ENCODE peak calls at places on chromosomes 6 and 20, in nine cellular contexts. H is PC-9; C is activated T-cell treated with anti-CD3 and anti-CD28 coated beads, Interleukin-2, amount 50 U/mL, for 72 hours; D is OCI-LY7; T is hypothalamus; G is GM20000; K is HTR-8/SVneo; M is stromal cell of bone marrow; P is upper lobe of right lung. S is an unnamed sample.

GRCh38 chr20:20003088-20003954 is 13.8 kb upstream of the NAA20 start:
- DNase-seq in G (peak; percentile 40), C (peak; percentile 31), D (no peak), H (no peak), T (no peak), P (no peak), K (no peak), M (no peak), S (no peak)

GRCh38 chr6:25637946-25638345 is 14.1 kb upstream of the SCGN start:
- DNase-seq in H (no peak), M (no peak), P (no peak), G (no peak), D (peak; percentile 5), K (no peak), C (no peak), T (no peak), S (no peak)

GRCh38 chr6:1316482-1317220 is 4.8 kb downstream of the FOXQ1 start:
- DNase-seq in T (no peak), G (peak; percentile 42), D (no peak), P (peak; percentile 71), C (no peak), H (peak; percentile 46), K (no peak), M (no peak), S (no peak)

GRCh38 chr20:48758206-48758820 is 69.5 kb downstream of the PREX1 start:
- DNase-seq in C (peak; percentile 36), G (no peak), D (no peak), H (no peak), K (no peak), T (no peak), P (no peak), M (no peak), S (no peak)

GRCh38 chr20:53806683-53807401 is 213.2 kb upstream of the ZNF217 start:
- DNase-seq in P (no peak), M (no peak), G (no peak), H (no peak), K (no peak), C (no peak), T (no peak), D (no peak), S (no peak)

GRCh38 chr20:63819224-63819917 is 11.7 kb downstream of the ZBTB46 start:
- DNase-seq in P (no peak), K (no peak), T (no peak), C (no peak), D (no peak), H (no peak), M (peak; percentile 13), G (no peak), S (no peak)

GRCh38 chr20:38134427-38135281 is 30.4 kb downstream of the TGM2 start:
- DNase-seq in D (no peak), H (peak; percentile 96), M (no peak), K (peak; percentile 88), G (no peak), P (peak; percentile 20), C (no peak), T (no peak), S (no peak)

GRCh38 chr20:36304786-36305495 is 1.2 kb upstream of the DLGAP4 start:
- DNase-seq in M (no peak), P (no peak), C (no peak), K (no peak), T (no peak), H (no peak), D (no peak), G (no peak), S (no peak)

GRCh38 chr20:21161926-21162325 is 36.0 kb downstream of the KIZ start:
- DNase-seq in P (no peak), M (no peak), K (no peak), H (no peak), T (no peak), G (no peak), C (no peak), D (no peak), S (no peak)

GRCh38 chr6:10381133-10381829 is 33.6 kb downstream of the TFAP2A start:
- DNase-seq in T (no peak), H (no peak), C (no peak), P (no peak), K (no peak), G (no peak), M (no peak), D (no peak), S (no peak)

GRCh38 chr20:24742989-24743388 is 206.1 kb upstream of the CST7 start:
- DNase-seq in K (no peak), G (no peak), P (no peak), D (no peak), C (no peak), H (no peak), T (no peak), M (no peak), S (no peak)

GRCh38 chr6:142856607-142856856 is 88.4 kb downstream of the HIVEP2 start:
- DNase-seq in H (no peak), K (no peak), P (no peak), M (no peak), D (no peak), G (no peak), C (no peak), T (no peak), S (no peak)

GRCh38 chr6:118705799-118706481 is 54.5 kb upstream of the CEP85L start:
- DNase-seq in H (peak; percentile 75), G (peak; percentile 44), C (peak; percentile 32), P (no peak), K (peak; percentile 51), M (no peak), T (no peak), D (no peak), S (no peak)

GRCh38 chr6:112296122-112296521 is 41.8 kb upstream of the LAMA4 start:
- DNase-seq in P (no peak), H (peak; percentile 76), C (no peak), G (peak; percentile 20), D (peak; percentile 1), K (peak; percentile 40), M (peak; percentile 65), T (no peak), S (no peak)

GRCh38 chr6:21033575-21034026 is 499.3 kb downstream of the CDKAL1 start:
- DNase-seq in T (no peak), G (no peak), H (no peak), P (no peak), K (no peak), M (peak; percentile 83), D (no peak), C (no peak), S (no peak)

GRCh38 chr6:131250121-131250520 is 114.9 kb downstream of the AKAP7 start:
- DNase-seq in G (peak; percentile 2), T (no peak), H (no peak), D (peak; percentile 50), M (peak; percentile 43), P (peak; percentile 76), C (no peak), K (no peak), S (no peak)

GRCh38 chr6:75748743-75749538 is at the start of gene MYO6:
- DNase-seq in G (peak; percentile 91), H (peak; percentile 53), M (peak; percentile 47), T (peak; percentile 53), D (peak; percentile 22), K (peak; percentile 53), C (peak; percentile 74), P (peak; percentile 94), S (no peak)

GRCh38 chr20:53050338-53050737 is 78.2 kb downstream of the TSHZ2 start:
- DNase-seq in M (no peak), G (no peak), K (no peak), D (no peak), C (no peak), P (no peak), H (no peak), T (no peak), S (no peak)

GRCh38 chr20:58094160-58094559 is 134.3 kb downstream of the ANKRD60 start:
- DNase-seq in H (no peak), G (no peak), K (no peak), P (no peak), D (no peak), C (no peak), M (no peak), T (no peak), S (no peak)

GRCh38 chr6:53544050-53544499 is 826 bp downstream of the GCLC start:
- DNase-seq in T (no peak), C (no peak), D (peak; percentile 28), P (no peak), M (no peak), K (no peak), G (peak; percentile 20), H (no peak), S (peak; percentile 35)

GRCh38 chr6:2275207-2275891 is 29.9 kb upstream of the GMDS start:
- DNase-seq in H (no peak), C (no peak), D (no peak), T (no peak), K (peak; percentile 31), M (no peak), P (no peak), G (no peak), S (no peak)

GRCh38 chr6:56650191-56650590 is 7.5 kb upstream of the DST start:
- DNase-seq in T (no peak), K (no peak), M (no peak), H (no peak), G (no peak), P (no peak), D (no peak), C (no peak), S (no peak)

GRCh38 chr6:36025260-36025931 is 955 bp upstream of the SLC26A8 start:
- DNase-seq in K (no peak), T (no peak), C (no peak), G (no peak), M (no peak), D (no peak), H (no peak), P (no peak), S (no peak)

GRCh38 chr6:18147160-18147559 is 7.7 kb downstream of the TPMT start:
- DNase-seq in K (no peak), G (no peak), M (peak; percentile 57), H (no peak), D (no peak), P (no peak), T (no peak), C (peak; percentile 18), S (no peak)

GRCh38 chr6:328184-328670 is 35.9 kb downstream of the DUSP22 start:
- DNase-seq in G (peak; percentile 81), P (no peak), D (peak; percentile 90), K (peak; percentile 36), H (no peak), C (peak; percentile 50), M (peak; percentile 91), T (no peak), S (no peak)

GRCh38 chr20:34600892-34601653 is 42.6 kb downstream of the MAP1LC3A start:
- DNase-seq in P (no peak), M (no peak), G (no peak), T (no peak), H (no peak), D (no peak), C (no peak), K (no peak), S (no peak)

GRCh38 chr6:170296746-170297576 is 6.1 kb upstream of the DLL1 start:
- DNase-seq in G (no peak), M (no peak), D (no peak), K (no peak), P (no peak), T (peak; percentile 38), C (no peak), H (no peak), S (no peak)

GRCh38 chr20:33945391-33946079 is 48.2 kb upstream of the RALY start:
- DNase-seq in C (no peak), T (peak; percentile 20), G (no peak), H (no peak), P (no peak), M (peak; percentile 81), K (no peak), D (no peak), S (no peak)

GRCh38 chr20:63686492-63687321 is 9.7 kb upstream of the TNFRSF6B start:
- DNase-seq in M (peak; percentile 79), T (no peak), P (peak; percentile 81), C (peak; percentile 39), G (peak; percentile 68), D (no peak), H (no peak), K (peak; percentile 69), S (peak; percentile 57)

GRCh38 chr6:158905277-158905676 is 86.1 kb upstream of the EZR start:
- DNase-seq in K (no peak), D (peak; percentile 54), P (no peak), M (no peak), C (no peak), G (no peak), T (no peak), H (no peak), S (no peak)

GRCh38 chr6:139126255-139126654 is 8.6 kb upstream of the HECA start:
- DNase-seq in M (peak; percentile 91), D (no peak), T (no peak), C (no peak), K (no peak), H (no peak), P (no peak), G (no peak), S (no peak)

S was measured in omental fat pad.